ENCODE peak calls at places on chromosomes 11 and 22, in four cellular contexts. S is lower leg skin, T is spleen, V is epithelial cell of esophagus. Z is an unnamed sample.

GRCh38 chr11:114265084-114265878 is 30.9 kb upstream of the NNMT start:
- DNase-seq in S (no peak), V (no peak), T (no peak), Z (no peak)

GRCh38 chr11:118073554-118073953 is 3.3 kb upstream of the TMPRSS4 start:
- DNase-seq in S (no peak), T (no peak), V (no peak), Z (no peak)

GRCh38 chr11:91248199-91248807 is 976.3 kb upstream of the FAT3 start:
- DNase-seq in S (no peak), T (no peak), V (peak), Z (no peak)

GRCh38 chr11:68145120-68145866 is 24.1 kb upstream of the CHKA start:
- DNase-seq in T (no peak), V (peak), S (no peak), Z (no peak)

GRCh38 chr11:73950869-73951710 is at the start of gene DNAJB13:
- DNase-seq in T (no peak), V (peak), S (no peak), Z (no peak)

GRCh38 chr11:92111291-92111690 is 113.3 kb upstream of the FAT3 start:
- DNase-seq in S (no peak), T (no peak), V (peak), Z (no peak)

GRCh38 chr11:17613428-17613962 is 66.4 kb downstream of the OTOG start:
- DNase-seq in T (no peak), V (no peak), S (no peak), Z (no peak)

GRCh38 chr11:84089072-84090057 is 803.2 kb upstream of the CCDC90B start:
- DNase-seq in V (peak), T (no peak), S (no peak), Z (no peak)

GRCh38 chr22:18044548-18045271 is 20.3 kb upstream of the MICAL3 start:
- DNase-seq in T (peak), S (no peak), V (no peak), Z (no peak)

GRCh38 chr22:21876486-21877176 is 9.2 kb upstream of the MAPK1 start:
- DNase-seq in S (no peak), V (no peak), T (no peak), Z (no peak)

GRCh38 chr11:64752106-64752970 is 7.4 kb downstream of the PYGM start:
- DNase-seq in S (no peak), T (peak), V (no peak), Z (no peak)

GRCh38 chr11:14362613-14363012 is 3.6 kb upstream of the RRAS2 start:
- DNase-seq in T (no peak), V (no peak), S (no peak), Z (no peak)

DNA sequence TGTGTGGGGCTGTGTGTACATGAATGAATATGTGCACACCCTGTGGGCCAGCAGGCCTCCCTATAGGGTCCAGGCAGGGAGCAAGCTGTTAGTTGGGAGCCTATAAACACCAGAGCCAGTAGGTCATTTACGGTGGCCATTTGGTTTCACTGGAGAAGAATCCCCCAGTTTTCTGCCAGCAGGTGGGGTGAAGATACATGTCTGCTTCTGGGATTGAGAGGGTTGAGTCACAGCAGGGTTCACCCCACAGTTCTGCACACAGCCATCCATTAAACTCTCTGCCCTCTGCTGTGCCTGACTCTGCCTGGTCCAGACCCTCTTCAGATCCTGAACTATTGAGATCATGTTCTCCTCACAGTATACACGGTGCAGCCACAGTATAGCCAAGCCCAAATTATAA is 34.9 kb downstream of the BARX2 start:
- DNase-seq in S (no peak), V (peak), T (no peak), Z (no peak)
- TF ChIP-seq CTCF in S (no peak), V (peak), T (no peak), Z (no peak)

GRCh38 chr22:49090853-49091135 is 736.9 kb downstream of the BRD1 start:
- DNase-seq in T (peak), V (no peak), S (no peak), Z (no peak)
- TF ChIP-seq CTCF in T (no peak), V (no peak), S (no peak), Z (no peak)

GRCh38 chr11:123235117-123235686 is 40.2 kb upstream of the CLMP start:
- DNase-seq in S (no peak), V (no peak), T (peak), Z (peak)
- TF ChIP-seq CTCF in S (no peak), V (peak), T (peak), Z (peak)

DNA sequence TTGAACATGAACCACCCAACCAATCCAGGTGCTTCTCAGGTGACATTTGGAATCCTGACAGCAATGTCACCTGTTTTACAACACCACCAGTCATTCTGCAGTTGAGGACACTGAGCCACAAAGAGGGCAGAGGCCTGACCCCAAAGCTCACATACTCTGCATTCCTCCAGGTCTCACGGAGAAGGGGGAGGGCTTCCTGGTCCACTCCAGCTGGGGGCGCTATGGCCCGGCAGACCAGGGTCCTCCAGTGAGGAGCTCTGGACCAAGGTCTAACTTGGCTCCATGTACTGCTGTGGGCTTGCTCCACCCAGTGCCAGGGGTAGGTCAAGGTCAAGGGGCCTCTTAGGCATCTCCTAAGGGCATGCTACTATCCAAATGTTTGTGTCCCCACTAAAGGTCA is 1.5 kb upstream of the PNPLA3 start:
- DNase-seq in V (no peak), T (no peak), S (no peak), Z (no peak)
- TF ChIP-seq CTCF in V (no peak), T (no peak), S (no peak), Z (no peak)

GRCh38 chr22:32123657-32124056 is 35.4 kb downstream of the C22orf42 start:
- DNase-seq in S (no peak), V (no peak), T (no peak), Z (no peak)
- TF ChIP-seq CTCF in S (no peak), V (peak), T (no peak), Z (no peak)

DNA sequence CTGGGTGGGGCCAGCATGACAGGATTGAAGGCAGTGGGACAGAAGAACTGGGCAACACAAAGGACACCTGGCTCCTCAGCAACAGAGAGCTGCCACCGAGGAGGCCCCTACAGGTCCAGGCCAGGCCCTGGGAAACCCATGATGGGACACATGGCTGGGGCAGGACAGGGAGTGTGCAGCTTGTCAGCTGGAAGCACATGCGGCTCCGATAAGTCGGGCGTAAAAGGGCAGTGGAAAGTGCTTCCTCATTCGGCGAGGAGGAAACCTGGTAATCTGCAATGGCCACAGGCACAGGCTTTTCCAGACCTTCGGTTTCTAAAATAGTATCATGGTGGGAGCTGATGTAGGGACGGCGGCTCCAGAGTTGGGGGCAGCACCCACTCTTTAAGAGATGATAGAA is 16.5 kb downstream of the GNAZ start:
- DNase-seq in T (no peak), S (no peak), V (no peak), Z (no peak)
- TF ChIP-seq CTCF in T (no peak), S (no peak), V (no peak), Z (no peak)

GRCh38 chr11:107606122-107606521 is 15.2 kb downstream of the ELMOD1 start:
- DNase-seq in S (no peak), T (no peak), V (peak), Z (no peak)
- TF ChIP-seq CTCF in S (no peak), T (no peak), V (no peak), Z (no peak)

GRCh38 chr11:1826552-1827094 is 8.2 kb upstream of the SYT8 start:
- DNase-seq in T (no peak), V (peak), S (no peak), Z (no peak)
- TF ChIP-seq CTCF in T (no peak), V (peak), S (no peak), Z (no peak)

Z was measured in mesothelial cell of epicardium.